ENCODE peak calls at places on chromosome 3, in five cellular contexts. G is A549; F is stimulated activated naive CD8-positive, alpha-beta T cell treated with anti-CD3 and anti-CD28 coated beads, Interleukin-15, Interleukin-2, amounts not matched to agents 100 U/mL and 50 U/mL, for 24 hours; M is dorsolateral prefrontal cortex; B is EL. N is an unnamed sample.

GRCh38 chr3:14836049-14836468 is 17.3 kb downstream of the FGD5 start:
- DNase-seq in G (no peak), F (no peak), M (no peak), B (no peak), N (no peak)

GRCh38 chr3:134037168-134037567 is 7.4 kb upstream of the SLCO2A1 start:
- DNase-seq in G (no peak), F (no peak), M (no peak), B (no peak), N (no peak)

GRCh38 chr3:12508316-12508715 is 24.0 kb downstream of the TSEN2 start:
- DNase-seq in G (peak), F (no peak), M (no peak), B (peak), N (no peak)

GRCh38 chr3:123791073-123791370 is 93.1 kb downstream of the MYLK start:
- DNase-seq in G (no peak), F (no peak), M (no peak), B (no peak), N (no peak)

GRCh38 chr3:72836923-72837322 is 11.3 kb downstream of the SHQ1 start:
- DNase-seq in G (no peak), F (no peak), M (peak), B (no peak), N (no peak)

GRCh38 chr3:136239094-136239493 is 11.0 kb upstream of the PCCB start:
- DNase-seq in G (no peak), F (no peak), M (no peak), B (no peak), N (no peak)

GRCh38 chr3:19155375-19155774 is 7.1 kb downstream of the KCNH8 start:
- DNase-seq in G (no peak), F (no peak), M (no peak), B (no peak), N (no peak)

GRCh38 chr3:177836671-177837070 is 639.4 kb upstream of the TBL1XR1 start:
- DNase-seq in G (no peak), F (no peak), M (no peak), B (no peak), N (no peak)